ENCODE peak calls at places on chromosomes 13 and 19, in five cellular contexts. B, V, Z, A and X are unnamed samples.

GRCh38 chr13:47917022-47917574 is 84.0 kb downstream of the SUCLA2 start:
- DNase-seq in A (no peak), B (no peak), Z (no peak), V (no peak), X (no peak)

GRCh38 chr19:13031917-13032623 is 36.8 kb downstream of the NFIX start:
- DNase-seq in A (no peak), Z (no peak), V (no peak), B (no peak), X (peak; percentile 56)

GRCh38 chr13:60974296-60974695 is 441.4 kb downstream of the PCDH20 start:
- DNase-seq in V (no peak), B (no peak), A (no peak), Z (peak; percentile 21), X (no peak)

GRCh38 chr13:113864303-113864890 is 521 bp upstream of the GAS6 start:
- DNase-seq in V (no peak), A (peak; percentile 15), Z (no peak), B (peak; percentile 20), X (peak; percentile 19)

GRCh38 chr19:35045667-35046300 is 4.3 kb downstream of the HPN start:
- DNase-seq in Z (peak; percentile 82), V (no peak), A (no peak), B (peak; percentile 24), X (no peak)

GRCh38 chr13:50094615-50095293 is 79.5 kb downstream of the KCNRG start:
- DNase-seq in Z (no peak), A (no peak), V (no peak), B (no peak), X (peak; percentile 72)

GRCh38 chr13:51801631-51802099 is 2.3 kb downstream of the DHRS12 start:
- DNase-seq in Z (no peak), B (peak; percentile 54), V (peak; percentile 76), A (peak; percentile 78), X (no peak)

GRCh38 chr13:59771272-59771671 is 392.5 kb downstream of the DIAPH3 start:
- DNase-seq in B (peak; percentile 25), V (no peak), Z (peak; percentile 43), A (no peak), X (no peak)

GRCh38 chr19:15962319-15962718 is 13.5 kb downstream of the OR10H4 start:
- DNase-seq in A (no peak), Z (no peak), V (no peak), B (no peak), X (no peak)

GRCh38 chr19:2726904-2727639 is 5.9 kb upstream of the DIRAS1 start:
- DNase-seq in V (no peak), Z (peak; percentile 56), B (no peak), A (no peak), X (no peak)
- H3K4me3 ChIP-seq in V (no peak overlapping the region), Z (peak overlapping the region; percentile 30), B (no peak overlapping the region), A (no peak overlapping the region), X (no peak overlapping the region)

DNA sequence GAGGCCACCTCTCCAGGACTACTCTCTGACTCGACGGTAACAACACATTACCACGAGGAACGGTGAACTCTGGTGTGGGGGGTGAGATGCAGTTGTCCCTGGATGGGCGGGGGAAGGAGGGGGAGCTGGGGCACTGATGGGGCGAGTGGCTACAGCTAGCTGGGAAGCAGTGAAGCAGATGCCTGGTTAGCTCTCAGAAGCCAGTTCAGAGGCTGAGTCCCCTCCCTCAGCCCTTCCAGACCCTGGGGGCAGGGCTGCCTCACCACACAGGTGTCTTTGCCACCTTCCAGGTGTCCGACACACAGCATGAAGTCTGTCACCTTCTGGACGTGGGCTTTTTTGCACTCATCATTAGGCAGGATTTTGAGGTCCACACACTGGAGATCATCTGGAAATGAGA is 4.0 kb downstream of the KLK1 start:
- DNase-seq in B (no peak), A (no peak), Z (no peak), V (no peak), X (no peak)
- TF ChIP-seq CTCF in B (no peak), A (no peak), Z (no peak), V (no peak), X (no peak)

GRCh38 chr19:39080431-39080830 is 3.7 kb upstream of the ACP7 start:
- DNase-seq in V (no peak), B (no peak), A (no peak), Z (no peak), X (peak; percentile 21)

GRCh38 chr19:39083599-39083982 is 577 bp upstream of the ACP7 start:
- DNase-seq in B (peak; percentile 14), V (no peak), A (no peak), Z (no peak), X (peak; percentile 35)

GRCh38 chr19:39082745-39083598 is 1.2 kb upstream of the ACP7 start:
- DNase-seq in A (no peak), Z (no peak), V (no peak), B (no peak), X (peak; percentile 38)

GRCh38 chr19:39083983-39084731 is at the start of gene ACP7:
- DNase-seq in V (no peak), Z (peak; percentile 65), A (no peak), B (no peak), X (no peak)

DNA sequence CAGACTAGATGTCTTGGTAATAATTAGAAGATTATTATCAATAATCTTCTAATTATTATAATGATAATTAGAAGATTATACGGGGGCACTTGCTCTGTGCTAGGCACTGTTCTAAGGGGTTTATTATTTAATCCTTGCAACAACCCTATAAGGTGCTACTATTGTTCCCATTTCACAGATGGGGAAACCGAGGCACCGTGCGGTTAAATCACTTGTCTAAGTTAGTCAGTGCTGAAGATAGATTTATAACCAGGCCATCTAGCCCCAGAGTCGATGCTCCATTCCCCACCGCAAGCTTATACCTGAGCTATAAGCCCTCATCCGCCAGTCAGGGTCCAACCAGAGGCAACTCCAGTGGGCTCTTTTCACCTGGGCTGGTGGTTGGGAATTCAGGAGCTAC is 2.0 kb upstream of the ACP7 start:
- DNase-seq in A (no peak), B (no peak), Z (no peak), V (no peak), X (no peak)
- H3K27me3 ChIP-seq in A (peaks cover 36% of the 10 kb centered on the region), B (no peaks in the 10 kb centered on the region), Z (peaks cover 41% of the 10 kb centered on the region), V (peaks cover 15% of the 10 kb centered on the region), X (no peaks in the 10 kb centered on the region)

GRCh38 chr19:43936219-43936618 is 1.1 kb upstream of the ZNF45 start:
- DNase-seq in A (no peak), Z (peak; percentile 43), V (no peak), B (no peak), X (no peak)

GRCh38 chr19:43940719-43941118 is 5.6 kb upstream of the ZNF45 start:
- DNase-seq in A (no peak), V (no peak), Z (no peak), B (no peak), X (no peak)

GRCh38 chr19:43939557-43940260 is 4.6 kb upstream of the ZNF45 start:
- DNase-seq in B (no peak), V (no peak), Z (no peak), A (no peak), X (no peak)

DNA sequence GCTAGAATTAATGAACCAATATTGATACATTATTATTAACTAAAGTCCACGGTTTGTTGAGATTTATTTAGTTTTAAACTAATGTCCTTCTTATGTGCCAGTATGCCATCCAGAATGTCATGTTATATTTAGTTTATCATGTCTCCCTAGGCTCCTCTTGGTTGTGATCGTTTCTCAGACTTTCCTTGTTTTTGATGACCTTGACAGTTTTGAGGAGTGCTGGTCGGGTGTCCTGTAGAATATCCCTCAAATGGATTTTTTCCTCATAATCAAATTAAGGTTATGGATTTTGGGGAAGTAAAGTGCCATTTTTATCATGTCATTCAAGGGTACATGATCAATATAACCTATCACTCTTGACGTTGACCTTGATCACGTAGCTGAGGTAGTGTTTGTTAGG is 6.1 kb upstream of the ZNF45 start:
- DNase-seq in A (no peak), Z (no peak), V (no peak), B (no peak), X (no peak)
- H3K4me3 ChIP-seq in A (no peak overlapping the region), Z (no peak overlapping the region), V (no peak overlapping the region), B (no peak overlapping the region), X (no peak overlapping the region)

GRCh38 chr19:8135946-8136618 is 13.3 kb downstream of the FBN3 start:
- DNase-seq in V (no peak), A (no peak), B (no peak), Z (no peak), X (no peak)
- TF ChIP-seq CTCF in V (no peak), A (no peak), B (no peak), Z (no peak), X (no peak)

DNA sequence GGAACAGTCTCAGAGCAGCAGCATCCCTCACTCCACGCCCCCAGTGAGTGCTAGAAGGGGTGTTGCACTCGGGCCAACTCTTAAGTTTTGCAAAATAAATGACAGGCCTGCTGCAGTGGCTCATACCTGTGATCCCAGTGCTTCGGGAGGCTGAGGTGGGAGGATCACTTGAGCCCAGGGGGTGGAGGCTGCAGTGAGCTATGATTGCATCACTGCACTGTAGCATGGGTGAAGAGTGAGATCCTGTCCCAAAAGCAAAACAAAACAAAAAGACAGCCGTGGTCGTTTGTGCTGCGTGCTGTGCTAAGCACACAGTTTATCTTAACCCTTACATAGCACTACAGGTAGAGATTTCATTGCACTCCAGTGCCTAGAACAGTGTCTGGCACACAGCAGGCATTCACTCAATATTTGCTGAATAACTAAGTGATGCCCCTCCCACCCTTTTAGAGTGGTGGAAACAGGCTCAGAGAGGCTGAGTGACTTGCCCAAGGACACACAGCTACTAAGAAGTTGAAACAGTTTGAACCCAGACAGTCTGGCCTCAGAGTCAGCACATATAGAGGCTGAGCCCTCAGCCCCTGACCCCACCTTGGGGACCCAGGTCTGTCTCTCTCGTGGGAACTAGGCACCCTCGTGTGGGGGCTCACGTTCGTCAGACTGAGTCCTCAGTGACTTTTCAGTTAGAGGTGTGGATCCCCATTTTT is 18.3 kb downstream of the KCNC3 start:
- DNase-seq in A (no peak), V (no peak), Z (no peak), B (no peak), X (no peak)
- H3K27me3 ChIP-seq in A (peaks cover 47% of the 10 kb centered on the region), V (no peaks in the 10 kb centered on the region), Z (peaks cover 17% of the 10 kb centered on the region), B (peaks cover 39% of the 10 kb centered on the region), X (peaks cover 10% of the 10 kb centered on the region)

DNA sequence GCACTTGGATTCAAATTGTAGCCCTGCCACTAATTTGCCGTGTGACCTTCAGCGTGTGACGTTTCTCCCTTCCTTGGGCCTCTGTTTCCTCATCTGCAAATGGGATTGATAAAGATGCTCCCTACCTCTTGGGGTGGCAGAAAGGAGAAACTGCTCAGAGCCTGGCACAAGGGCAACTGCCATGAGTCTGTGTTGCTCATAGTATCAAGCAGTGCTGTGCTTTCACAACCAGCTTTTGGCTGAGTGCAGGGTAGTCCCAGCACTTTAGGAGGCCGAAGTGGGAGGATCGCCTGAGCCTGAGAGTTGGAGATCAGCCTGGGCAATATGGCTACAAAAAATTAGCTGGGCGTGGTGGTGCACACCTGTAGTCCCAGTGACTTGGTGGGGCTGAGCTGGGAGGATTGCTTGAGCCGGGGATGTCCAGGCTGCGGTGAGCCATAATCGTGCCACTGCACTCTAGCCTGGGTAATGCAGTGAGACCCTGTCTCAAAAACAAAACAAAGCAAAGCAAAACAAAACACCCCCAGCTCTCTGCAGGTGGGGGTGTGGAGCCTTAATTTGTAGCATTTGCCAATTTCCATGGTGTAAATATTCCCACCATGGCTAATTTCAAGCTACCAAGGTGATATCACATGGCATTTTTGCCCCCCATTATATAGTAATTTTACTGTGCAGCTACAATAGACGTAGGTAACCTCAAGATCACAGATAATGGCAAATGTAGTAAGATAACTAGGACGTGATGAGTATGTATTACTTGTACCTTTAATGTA is 1.6 kb upstream of the MARK4 start:
- DNase-seq in V (no peak), B (no peak), Z (no peak), A (no peak), X (no peak)
- H3K4me3 ChIP-seq in V (no peak overlapping the region), B (no peak overlapping the region), Z (no peak overlapping the region), A (no peak overlapping the region), X (no peak overlapping the region)